ENCODE peak calls at places on chromosomes 1 and 21, in seven cellular contexts. S is mammary epithelial cell, V is GM23248, O is fibroblast of lung, F is right lobe of liver, L is tibial nerve, N is right cardiac atrium. I is an unnamed sample.

GRCh38 chr1:84467298-84467697 is 11.8 kb upstream of the RPF1 start:
- DNase-seq in S (peak; percentile 17), V (no peak), O (no peak), F (no peak), L (no peak), N (no peak), I (no peak)

GRCh38 chr1:93180723-93181613 is at the start of gene CCDC18:
- DNase-seq in S (no peak), V (peak; percentile 75), O (peak; percentile 28), F (no peak), L (no peak), N (no peak), I (no peak)

GRCh38 chr1:150662811-150663210 is 33.4 kb upstream of the ENSA start:
- DNase-seq in S (no peak), V (no peak), O (no peak), F (no peak), L (no peak), N (no peak), I (no peak)

GRCh38 chr1:213103377-213104306 is 52.6 kb downstream of the RPS6KC1 start:
- DNase-seq in S (no peak), V (no peak), O (no peak), F (no peak), L (no peak), N (no peak), I (no peak)

GRCh38 chr1:11052839-11053757 is 6.1 kb upstream of the MASP2 start:
- DNase-seq in S (no peak), V (peak; percentile 34), O (no peak), F (no peak), L (no peak), N (no peak), I (no peak)

GRCh38 chr1:213987422-213987875 is 324 bp upstream of the PROX1 start:
- DNase-seq in S (no peak), V (peak; percentile 68), O (no peak), F (no peak), L (no peak), N (peak; percentile 85), I (no peak)

GRCh38 chr1:40393173-40393572 is 19.6 kb downstream of the SMAP2 start:
- DNase-seq in S (no peak), V (no peak), O (no peak), F (no peak), L (no peak), N (no peak), I (no peak)

GRCh38 chr21:25039461-25040380 is 567.6 kb downstream of the MRPL39 start:
- DNase-seq in S (no peak), V (no peak), O (peak; percentile 53), F (no peak), L (no peak), N (no peak), I (no peak)

GRCh38 chr1:104665300-104665699 is 915.6 kb downstream of the AMY1C start:
- DNase-seq in S (no peak), V (no peak), O (no peak), F (no peak), L (no peak), N (no peak), I (no peak)
- H3K4me1 ChIP-seq in S (no peaks in the 10 kb centered on the region), V (no peaks in the 10 kb centered on the region), O (no peaks in the 10 kb centered on the region), F (no peaks in the 10 kb centered on the region), L (no peaks in the 10 kb centered on the region), N (no peaks in the 10 kb centered on the region), I (no peaks in the 10 kb centered on the region)

GRCh38 chr1:24536391-24536840 is 19.5 kb upstream of the NCMAP start:
- DNase-seq in S (no peak), V (no peak), O (peak; percentile 69), F (no peak), L (no peak), N (no peak), I (no peak)
- H3K4me3 ChIP-seq in S (no peak overlapping the region), V (no peak overlapping the region), O (no peak overlapping the region), F (no peak overlapping the region), L (no peak overlapping the region), N (no peak overlapping the region), I (no peak overlapping the region)

GRCh38 chr1:36116906-36117305 is 8.1 kb downstream of the COL8A2 start:
- DNase-seq in S (no peak), V (peak; percentile 41), O (no peak), F (no peak), L (no peak), N (no peak), I (no peak)

GRCh38 chr1:36115931-36116330 is 9.1 kb downstream of the COL8A2 start:
- DNase-seq in S (peak; percentile 46), V (peak; percentile 84), O (no peak), F (no peak), L (no peak), N (no peak), I (no peak)

GRCh38 chr1:36112823-36113222 is 12.2 kb downstream of the COL8A2 start:
- DNase-seq in S (no peak), V (no peak), O (no peak), F (no peak), L (no peak), N (no peak), I (no peak)

GRCh38 chr1:36114371-36114770 is 10.7 kb downstream of the COL8A2 start:
- DNase-seq in S (no peak), V (no peak), O (no peak), F (no peak), L (no peak), N (no peak), I (no peak)

DNA sequence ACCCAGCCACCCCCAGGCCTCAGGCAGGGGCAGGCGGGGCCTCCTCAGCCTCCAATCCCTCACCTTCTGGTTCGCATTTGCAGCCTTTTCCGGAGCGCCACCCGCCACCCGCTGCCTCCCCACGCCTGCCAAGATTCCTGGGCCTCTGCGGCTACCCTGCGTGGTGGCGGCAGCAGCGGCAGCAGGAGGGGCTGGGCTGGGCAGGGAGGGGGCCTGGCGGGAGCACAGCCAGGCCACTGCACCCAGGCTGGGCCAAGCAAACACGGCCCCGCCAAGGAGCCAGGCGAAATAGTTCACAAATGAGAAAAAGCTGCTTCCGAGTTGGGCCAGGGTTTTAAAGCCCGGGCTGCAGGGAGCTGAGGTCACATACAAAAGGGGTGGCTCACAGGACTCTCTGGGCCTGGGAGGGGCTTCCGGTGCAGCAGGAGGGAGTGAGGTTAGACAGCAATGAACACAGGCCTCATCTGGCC is 9.8 kb downstream of the COL8A2 start:
- DNase-seq in S (peak; percentile 52), V (peak; percentile 92), O (peak; percentile 56), F (no peak), L (no peak), N (peak; percentile 87), I (peak; percentile 47)
- H3K27me3 ChIP-seq in S (no peaks in the 10 kb centered on the region), V (no peaks in the 10 kb centered on the region), O (no peaks in the 10 kb centered on the region), F (no peaks in the 10 kb centered on the region), L (no peaks in the 10 kb centered on the region), N (no peaks in the 10 kb centered on the region), I (no peaks in the 10 kb centered on the region)

DNA sequence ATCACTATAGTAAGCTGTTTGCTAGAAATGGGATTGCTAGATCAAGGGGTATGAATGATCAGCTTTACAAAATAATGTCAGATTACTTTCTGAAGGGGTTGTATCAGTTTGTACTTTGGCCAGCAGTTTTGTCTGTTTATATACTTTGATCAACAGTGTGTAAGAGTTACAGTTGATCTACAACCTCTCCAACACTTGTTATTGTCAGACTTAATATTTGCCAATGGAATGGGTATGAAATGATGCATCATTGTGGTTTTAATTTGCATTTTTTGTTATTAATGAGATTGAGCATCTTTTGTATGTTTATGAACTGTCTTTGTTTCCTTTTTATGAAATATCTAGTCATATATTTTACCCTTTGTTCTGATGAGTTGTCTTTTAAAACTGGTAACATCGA is 4.3 kb downstream of the TTC3 start:
- DNase-seq in S (no peak), V (no peak), O (no peak), F (no peak), L (no peak), N (no peak), I (no peak)
- H3K4me1 ChIP-seq in S (peaks cover 2% of the 10 kb centered on the region), V (peaks cover 11% of the 10 kb centered on the region), O (no peaks in the 10 kb centered on the region), F (peaks cover 15% of the 10 kb centered on the region), L (peaks cover 19% of the 10 kb centered on the region), N (peaks cover 2% of the 10 kb centered on the region), I (peaks cover 11% of the 10 kb centered on the region)

GRCh38 chr1:70778056-70778762 is 269.4 kb downstream of the PTGER3 start:
- DNase-seq in S (no peak), V (peak; percentile 46), O (no peak), F (no peak), L (no peak), N (no peak), I (no peak)
- H3K4me3 ChIP-seq in S (no peak overlapping the region), V (no peak overlapping the region), O (no peak overlapping the region), F (no peak overlapping the region), L (no peak overlapping the region), N (no peak overlapping the region), I (no peak overlapping the region)

DNA sequence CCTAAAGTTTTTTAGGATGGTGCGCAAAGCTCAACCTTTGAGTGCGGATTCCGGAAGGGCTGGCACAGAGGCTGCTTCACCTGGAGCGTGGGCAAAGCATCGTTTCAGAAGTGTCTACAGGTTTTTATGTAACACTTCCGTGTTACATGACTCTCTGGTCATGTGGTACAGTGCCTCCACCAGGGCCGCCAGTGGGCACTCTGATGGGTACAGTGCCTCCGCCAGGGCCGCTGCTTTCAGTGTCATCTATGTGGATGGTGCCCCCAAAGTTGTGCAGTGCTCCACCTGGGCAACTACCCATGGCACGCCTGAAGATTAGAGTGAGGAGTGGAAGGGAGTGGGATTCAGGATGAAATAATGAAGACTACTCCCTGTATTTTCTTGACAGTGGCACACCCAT is 101.4 kb upstream of the C1orf174 start:
- DNase-seq in S (no peak), V (no peak), O (no peak), F (no peak), L (no peak), N (no peak), I (no peak)
- H3K27me3 ChIP-seq in S (no peaks in the 10 kb centered on the region), V (no peaks in the 10 kb centered on the region), O (no peaks in the 10 kb centered on the region), F (no peaks in the 10 kb centered on the region), L (no peaks in the 10 kb centered on the region), N (no peaks in the 10 kb centered on the region), I (no peaks in the 10 kb centered on the region)

I was measured in pancreas.